ENCODE peak calls at places on chromosomes 3 and 15, in eight cellular contexts. W is MM.1S, S is iPS DF 6.9, E is mammary epithelial cell, F is stomach, Z is right atrium auricular region, J is tibial nerve, O is HCT116. C is an unnamed sample. For H3K4me1, the result is how much of the 10 kb centered on the place peaks cover.

GRCh38 chr15:29952245-29952644 is 130.0 kb upstream of the TJP1 start:
- DNase-seq in E (no peak), Z (no peak), J (no peak), W (no peak), F (no peak), O (no peak), S (no peak), C (no peak)

GRCh38 chr3:114205541-114205940 is 26.7 kb upstream of the DRD3 start:
- DNase-seq in J (no peak), S (no peak), Z (no peak), F (no peak), E (no peak), W (no peak), O (no peak), C (no peak)

GRCh38 chr3:11134794-11135193 is 19.5 kb upstream of the HRH1 start:
- DNase-seq in S (no peak), W (no peak), O (no peak), F (no peak), E (peak), J (no peak), Z (peak), C (no peak)

GRCh38 chr3:52225452-52226228 is at the start of gene TLR9:
- DNase-seq in Z (no peak), W (peak), S (no peak), J (no peak), E (no peak), O (no peak), F (no peak), C (no peak)

GRCh38 chr3:126329927-126330725 is 27.1 kb downstream of the KLF15 start:
- DNase-seq in S (no peak), O (no peak), E (no peak), J (no peak), Z (no peak), F (no peak), W (no peak), C (no peak)

GRCh38 chr15:94168250-94168649 is 63.1 kb upstream of the MCTP2 start:
- DNase-seq in Z (no peak), S (no peak), O (peak), F (no peak), E (no peak), W (peak), J (no peak), C (no peak)

GRCh38 chr15:66864871-66865281 is 162.8 kb downstream of the SMAD6 start:
- DNase-seq in J (no peak), S (no peak), Z (peak), W (no peak), F (peak), E (no peak), O (no peak), C (peak)

GRCh38 chr3:196055683-196056270 is 26.1 kb downstream of the TFRC start:
- DNase-seq in E (no peak), S (no peak), F (no peak), W (no peak), Z (no peak), O (no peak), J (no peak), C (peak)

GRCh38 chr15:41258706-41259471 is 27.8 kb downstream of the CHP1 start:
- DNase-seq in W (no peak), E (peak), J (no peak), O (no peak), Z (no peak), S (no peak), F (peak), C (no peak)

DNA sequence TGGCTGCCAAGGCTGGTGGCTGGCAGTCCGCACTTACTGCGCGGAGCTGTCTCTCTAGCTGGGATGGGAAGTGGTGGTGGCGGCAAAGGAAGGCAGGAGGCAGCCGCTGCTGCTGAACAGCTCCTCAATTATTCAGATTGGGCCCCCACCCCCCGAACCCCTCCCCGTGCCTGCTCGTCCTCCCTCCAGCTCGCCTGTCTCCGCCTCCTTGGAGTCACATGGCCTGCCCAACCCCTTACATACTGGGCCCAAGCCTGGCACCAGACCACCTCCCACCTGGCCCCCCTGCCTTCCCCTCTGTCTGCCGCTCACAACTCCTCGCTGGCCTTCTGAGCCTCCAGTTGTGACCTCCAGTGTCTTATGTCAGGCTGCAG is at the start of gene SLC7A14:
- DNase-seq in O (no peak), W (no peak), J (no peak), S (no peak), E (no peak), Z (no peak), F (no peak), C (no peak)
- H3K4me3 ChIP-seq in O (no peak), W (no peak), J (no peak), S (peak), E (no peak), Z (peak), F (peak), C (no peak)

GRCh38 chr15:64544450-64544849 is 84.1 kb downstream of the ZNF609 start:
- DNase-seq in W (no peak), E (no peak), O (no peak), F (no peak), S (no peak), J (no peak), Z (no peak), C (no peak)

GRCh38 chr15:64552281-64552948 is 92.0 kb downstream of the ZNF609 start:
- DNase-seq in F (no peak), O (no peak), Z (no peak), J (no peak), W (no peak), E (no peak), S (no peak), C (no peak)

GRCh38 chr15:64549860-64550259 is 89.5 kb downstream of the ZNF609 start:
- DNase-seq in O (no peak), E (no peak), F (no peak), Z (no peak), S (no peak), W (no peak), J (no peak), C (no peak)

GRCh38 chr15:64547275-64547674 is 86.9 kb downstream of the ZNF609 start:
- DNase-seq in F (no peak), E (no peak), Z (no peak), W (no peak), J (no peak), O (no peak), S (no peak), C (no peak)
- H3K4me1 ChIP-seq in F (under half), E (under half), Z (under half), W (under half), J (under half), O (under half), S (under half), C (under half)

GRCh38 chr15:52652286-52652685 is 26.9 kb downstream of the ATOSA start:
- DNase-seq in S (no peak), F (no peak), E (no peak), O (no peak), Z (no peak), J (no peak), W (no peak), C (no peak)
- H3K4me3 ChIP-seq in S (no peak), F (no peak), E (no peak), O (no peak), Z (peak), J (no peak), W (no peak), C (no peak)

GRCh38 chr3:14410501-14411165 is 8.2 kb downstream of the SLC6A6 start:
- DNase-seq in O (no peak), J (no peak), S (no peak), Z (peak), E (peak), F (peak), W (no peak), C (peak)

GRCh38 chr3:14411166-14411526 is 8.7 kb downstream of the SLC6A6 start:
- DNase-seq in E (no peak), F (peak), W (no peak), Z (no peak), O (no peak), S (no peak), J (no peak), C (peak)

GRCh38 chr3:14412831-14413380 is 10.5 kb downstream of the SLC6A6 start:
- DNase-seq in O (no peak), F (no peak), J (no peak), W (no peak), E (no peak), Z (no peak), S (no peak), C (no peak)

GRCh38 chr3:14411988-14412387 is 9.6 kb downstream of the SLC6A6 start:
- DNase-seq in S (no peak), J (no peak), Z (no peak), E (no peak), F (no peak), O (no peak), W (no peak), C (no peak)

DNA sequence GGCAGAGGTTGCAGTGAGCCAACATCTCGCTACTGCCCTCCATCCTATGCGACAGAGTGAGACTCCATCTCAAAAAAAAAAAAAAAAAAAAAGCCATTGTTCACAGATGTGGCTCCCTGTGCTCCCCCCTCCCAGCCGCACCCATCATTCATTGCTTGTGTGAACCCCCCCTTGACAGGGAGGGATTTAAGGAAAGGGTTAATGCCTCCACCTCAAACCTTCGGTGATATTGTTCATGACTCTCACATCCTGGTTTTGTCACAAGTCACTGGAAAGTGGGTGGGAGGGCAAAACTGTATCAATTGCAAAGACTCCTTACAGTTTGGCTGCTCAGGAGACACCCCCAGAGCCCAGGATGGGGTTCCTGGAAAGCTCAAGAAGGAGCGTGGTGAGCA is 7.7 kb downstream of the SLC6A6 start:
- DNase-seq in Z (no peak), F (no peak), J (no peak), O (no peak), S (no peak), W (no peak), E (no peak), C (no peak)
- H3K4me1 ChIP-seq in Z (half or more), F (under half), J (under half), O (under half), S (under half), W (under half), E (under half), C (under half)

GRCh38 chr15:64164436-64164835 is 1.6 kb upstream of the PPIB start:
- DNase-seq in S (no peak), Z (no peak), W (no peak), O (no peak), F (no peak), J (no peak), E (no peak), C (no peak)
- H3K4me3 ChIP-seq in S (no peak), Z (no peak), W (no peak), O (no peak), F (no peak), J (no peak), E (no peak), C (no peak)

C was measured in lung.